ENCODE peak calls at places on chromosomes 16 and 17, in nine cellular contexts. G, U, Y, V, F, L, W, T and M are unnamed samples.

GRCh38 chr16:89994389-89994720 is 24.9 kb downstream of the DBNDD1 start:
- DNase-seq in G (no peak), U (no peak), Y (no peak), V (no peak), F (no peak), L (no peak), W (no peak), T (no peak), M (no peak)

GRCh38 chr17:44214230-44214494 is 5.3 kb downstream of the UBTF start:
- DNase-seq in G (no peak), U (no peak), Y (no peak), V (no peak), F (no peak), L (no peak), W (no peak), T (no peak), M (no peak)

GRCh38 chr17:27532269-27533067 is 76.2 kb downstream of the KSR1 start:
- DNase-seq in G (no peak), U (no peak), Y (no peak), V (no peak), F (peak), L (peak), W (no peak), T (peak), M (no peak)

GRCh38 chr17:35373984-35374765 is 754 bp upstream of the SLFN11 start:
- DNase-seq in G (no peak), U (peak), Y (peak), V (peak), F (peak), L (peak), W (no peak), T (peak), M (no peak)

GRCh38 chr16:73949574-73950348 is 346.9 kb upstream of the PSMD7 start:
- DNase-seq in G (no peak), U (no peak), Y (peak), V (no peak), F (no peak), L (peak), W (peak), T (no peak), M (no peak)

GRCh38 chr16:30491744-30492308 is 19.3 kb downstream of the ITGAL start:
- DNase-seq in G (no peak), U (no peak), Y (peak), V (no peak), F (no peak), L (peak), W (peak), T (no peak), M (no peak)

GRCh38 chr16:73161977-73162376 is 114.0 kb upstream of the ZFHX3 start:
- DNase-seq in G (no peak), U (no peak), Y (no peak), V (no peak), F (no peak), L (no peak), W (no peak), T (no peak), M (no peak)

GRCh38 chr17:49016775-49017463 is 19.7 kb downstream of the IGF2BP1 start:
- DNase-seq in G (no peak), U (no peak), Y (peak), V (no peak), F (peak), L (peak), W (no peak), T (no peak), M (peak)

GRCh38 chr17:17751489-17751995 is 70.3 kb downstream of the RAI1 start:
- DNase-seq in G (no peak), U (no peak), Y (no peak), V (peak), F (no peak), L (no peak), W (no peak), T (no peak), M (no peak)

GRCh38 chr17:49976163-49976827 is 7.3 kb downstream of the DLX4 start:
- DNase-seq in G (no peak), U (no peak), Y (no peak), V (no peak), F (no peak), L (no peak), W (no peak), T (no peak), M (no peak)

GRCh38 chr17:70332811-70333210 is 163.5 kb downstream of the KCNJ2 start:
- DNase-seq in G (no peak), U (no peak), Y (no peak), V (no peak), F (no peak), L (no peak), W (no peak), T (no peak), M (no peak)

GRCh38 chr17:67421869-67422273 is 44.8 kb downstream of the PITPNC1 start:
- DNase-seq in G (no peak), U (no peak), Y (peak), V (peak), F (no peak), L (peak), W (peak), T (no peak), M (peak)

GRCh38 chr17:67440311-67441051 is 63.4 kb downstream of the PITPNC1 start:
- DNase-seq in G (no peak), U (no peak), Y (no peak), V (no peak), F (no peak), L (peak), W (no peak), T (no peak), M (no peak)